ENCODE peak calls at places on chromosomes 13 and 19, in four cellular contexts. Q, X, G and O are unnamed samples.

GRCh38 chr13:109166807-109167206 is 537.4 kb downstream of the MYO16 start:
- DNase-seq in G (no peak), Q (no peak), X (no peak), O (no peak)

GRCh38 chr13:112186091-112186490 is 119.1 kb downstream of the SOX1 start:
- DNase-seq in G (no peak), Q (no peak), X (no peak), O (no peak)

GRCh38 chr19:36686365-36687213 is 823 bp upstream of the ZNF567 start:
- DNase-seq in X (peak), Q (no peak), G (no peak), O (no peak)

GRCh38 chr13:62875118-62875640 is 1459.5 kb upstream of the PCDH20 start:
- DNase-seq in X (no peak), Q (no peak), G (no peak), O (no peak)

GRCh38 chr19:28324275-28325060 is 888.5 kb downstream of the UQCRFS1 start:
- DNase-seq in X (no peak), Q (no peak), G (no peak), O (no peak)

GRCh38 chr13:74136089-74136658 is 2.0 kb upstream of the KLF12 start:
- DNase-seq in X (peak), Q (peak), G (no peak), O (no peak)

GRCh38 chr13:25927363-25927762 is 124.5 kb downstream of the SHISA2 start:
- DNase-seq in G (no peak), X (no peak), Q (no peak), O (no peak)

GRCh38 chr19:20860339-20860738 is 62.7 kb upstream of the ZNF85 start:
- DNase-seq in Q (no peak), G (no peak), X (no peak), O (no peak)

GRCh38 chr13:40762849-40763248 is 8.1 kb downstream of the MRPS31 start:
- DNase-seq in Q (no peak), X (no peak), G (no peak), O (no peak)

GRCh38 chr13:30618186-30618937 is 642 bp downstream of the USPL1 start:
- DNase-seq in Q (peak), G (no peak), X (no peak), O (no peak)

GRCh38 chr13:51925865-51926527 is 64.2 kb downstream of the CCDC70 start:
- DNase-seq in X (no peak), G (no peak), Q (no peak), O (no peak)

GRCh38 chr19:35741216-35741541 is 1.1 kb downstream of the IGFLR1 start:
- DNase-seq in X (no peak), Q (no peak), G (no peak), O (no peak)

GRCh38 chr19:46529622-46530451 is 34.2 kb upstream of the PNMA8B start:
- DNase-seq in G (no peak), Q (peak), X (peak), O (peak)

GRCh38 chr19:40921005-40921897 is 39.2 kb upstream of the CYP2A7 start:
- DNase-seq in G (no peak), X (no peak), Q (no peak), O (no peak)

GRCh38 chr13:32538234-32538620 is 368 bp downstream of the N4BP2L2 start:
- DNase-seq in X (peak), G (no peak), Q (peak), O (peak)

GRCh38 chr19:12261554-12261953 is 33.1 kb downstream of the ZNF44 start:
- DNase-seq in G (no peak), X (no peak), Q (no peak), O (no peak)

GRCh38 chr19:45350477-45351058 is 10.0 kb downstream of the KLC3 start:
- DNase-seq in X (no peak), Q (no peak), G (no peak), O (no peak)

GRCh38 chr13:35648109-35648508 is 171.6 kb upstream of the MAB21L1 start:
- DNase-seq in Q (no peak), G (no peak), X (peak), O (no peak)

GRCh38 chr13:101473458-101473857 is 21.0 kb downstream of the ITGBL1 start:
- DNase-seq in Q (no peak), G (no peak), X (peak), O (no peak)

GRCh38 chr13:100517135-100517534 is 71.5 kb downstream of the GGACT start:
- DNase-seq in X (no peak), Q (no peak), G (no peak), O (no peak)

GRCh38 chr13:30158774-30159445 is 148.4 kb downstream of the KATNAL1 start:
- DNase-seq in G (no peak), X (peak), Q (no peak), O (no peak)

GRCh38 chr13:36680918-36681317 is 7.1 kb downstream of the SERTM1 start:
- DNase-seq in G (no peak), X (no peak), Q (no peak), O (no peak)

GRCh38 chr13:36736119-36736726 is 62.4 kb downstream of the SERTM1 start:
- DNase-seq in Q (peak), G (no peak), X (peak), O (no peak)

GRCh38 chr19:52653161-52653560 is 15.0 kb upstream of the ZNF83 start:
- DNase-seq in G (no peak), X (no peak), Q (no peak), O (no peak)

GRCh38 chr13:99218969-99219368 is 18.3 kb downstream of the UBAC2 start:
- DNase-seq in G (no peak), X (no peak), Q (no peak), O (no peak)

GRCh38 chr19:39908803-39909202 is 25.6 kb downstream of the FCGBP start:
- DNase-seq in X (no peak), Q (no peak), G (no peak), O (no peak)

GRCh38 chr19:17616961-17617806 is 61.7 kb downstream of the COLGALT1 start:
- DNase-seq in X (peak), Q (peak), G (no peak), O (no peak)

GRCh38 chr13:68056816-68057710 is 826.9 kb upstream of the PCDH9 start:
- DNase-seq in Q (no peak), X (peak), G (peak), O (peak)

GRCh38 chr19:4181053-4181508 is 1.3 kb downstream of the SIRT6 start:
- DNase-seq in X (no peak), Q (no peak), G (no peak), O (no peak)

GRCh38 chr13:95137096-95137495 is 164.2 kb downstream of the ABCC4 start:
- DNase-seq in X (peak), Q (no peak), G (no peak), O (no peak)

GRCh38 chr13:111459803-111460547 is 139.5 kb downstream of the TEX29 start:
- DNase-seq in Q (no peak), G (no peak), X (no peak), O (no peak)

GRCh38 chr13:74056829-74057564 is 77.2 kb downstream of the KLF12 start:
- DNase-seq in G (no peak), X (no peak), Q (no peak), O (no peak)

GRCh38 chr19:18606281-18607221 is at the start of gene CRLF1:
- DNase-seq in Q (no peak), G (no peak), X (no peak), O (no peak)

GRCh38 chr19:10975374-10976036 is 14.7 kb downstream of the SMARCA4 start:
- DNase-seq in Q (no peak), G (no peak), X (peak), O (no peak)

GRCh38 chr19:48102870-48103751 is 7.5 kb downstream of the PLA2G4C start:
- DNase-seq in Q (peak), G (no peak), X (peak), O (no peak)

GRCh38 chr13:99228737-99229691 is 28.4 kb downstream of the UBAC2 start:
- DNase-seq in X (peak), Q (no peak), G (peak), O (peak)

GRCh38 chr19:47348819-47349795 is at the start of gene DHX34:
- DNase-seq in Q (peak), G (peak), X (peak), O (peak)